ENCODE peak calls at places on chromosome 18, in six cellular contexts. O is cardiac muscle cell, L is fibroblast of lung, F is heart right ventricle, R is AG04449, T is brain microvascular endothelial cell. J is an unnamed sample.

GRCh38 chr18:78376036-78376435 is 603.6 kb upstream of the SALL3 start:
- DNase-seq in O (no peak), L (no peak), F (no peak), R (no peak), T (no peak), J (no peak)

GRCh38 chr18:48775372-48776160 is 175.2 kb downstream of the SMAD7 start:
- DNase-seq in O (no peak), L (no peak), F (no peak), R (no peak), T (no peak), J (no peak)

GRCh38 chr18:72460210-72460680 is 83.9 kb downstream of the CBLN2 start:
- DNase-seq in O (no peak), L (peak), F (no peak), R (no peak), T (no peak), J (no peak)

GRCh38 chr18:80095414-80095813 is 13.6 kb upstream of the ADNP2 start:
- DNase-seq in O (no peak), L (no peak), F (no peak), R (no peak), T (no peak), J (no peak)

GRCh38 chr18:9404565-9405060 is 70.0 kb downstream of the TWSG1 start:
- DNase-seq in O (no peak), L (peak), F (no peak), R (no peak), T (no peak), J (peak)

GRCh38 chr18:9304388-9305070 is 30.0 kb upstream of the TWSG1 start:
- DNase-seq in O (no peak), L (no peak), F (no peak), R (no peak), T (no peak), J (no peak)

GRCh38 chr18:13800505-13801259 is 23.3 kb upstream of the MC5R start:
- DNase-seq in O (peak), L (peak), F (peak), R (no peak), T (peak), J (peak)

GRCh38 chr18:48817021-48817461 is 133.7 kb downstream of the SMAD7 start:
- DNase-seq in O (no peak), L (no peak), F (no peak), R (no peak), T (no peak), J (no peak)

GRCh38 chr18:66760559-66760958 is 156.7 kb upstream of the CDH19 start:
- DNase-seq in O (no peak), L (no peak), F (no peak), R (no peak), T (no peak), J (no peak)

GRCh38 chr18:24878289-24878688 is 417.9 kb downstream of the HRH4 start:
- DNase-seq in O (peak), L (peak), F (no peak), R (peak), T (peak), J (peak)
- TF ChIP-seq CTCF in O (peak), L (peak), F (peak), R (peak), T (peak), J (no peak)

GRCh38 chr18:26656944-26657536 is 108.7 kb upstream of the KCTD1 start:
- DNase-seq in O (peak), L (peak), F (peak), R (no peak), T (peak), J (peak)
- TF ChIP-seq CTCF in O (peak), L (peak), F (peak), R (peak), T (peak), J (no peak)

GRCh38 chr18:58937913-58938312 is 73.2 kb downstream of the ZNF532 start:
- DNase-seq in O (no peak), L (peak), F (no peak), R (peak), T (peak), J (no peak)
- TF ChIP-seq CTCF in O (no peak), L (no peak), F (no peak), R (no peak), T (no peak), J (no peak)

GRCh38 chr18:6401687-6402086 is 13.0 kb downstream of the L3MBTL4 start:
- DNase-seq in O (peak), L (no peak), F (no peak), R (no peak), T (no peak), J (no peak)
- TF ChIP-seq CTCF in O (no peak), L (no peak), F (peak), R (no peak), T (peak), J (peak)

J was measured in GM10248.